ENCODE peak calls at places on chromosomes 2 and 18, in ten cellular contexts. L is esophagus squamous epithelium, D is foreskin keratinocyte, P is NCI-H2081, X is cardiac fibroblast, F is G401, A is HEK293T, Q is A549, H is NCI-H510A treated with DMSO at 0.1 percent for 48 hours, B is OCI-M1. T is an unnamed sample.

GRCh38 chr2:230661072-230661957 is 51.3 kb upstream of the CAB39 start:
- DNase-seq in L (no peak), D (no peak), P (no peak), X (no peak), F (no peak), A (no peak), Q (no peak), H (no peak), B (peak; percentile 46), T (peak; percentile 26)

GRCh38 chr2:238787507-238787906 is 60.4 kb upstream of the TWIST2 start:
- DNase-seq in L (no peak), D (no peak), P (no peak), X (no peak), F (no peak), A (no peak), Q (no peak), H (no peak), B (no peak), T (no peak)

GRCh38 chr18:26792661-26793060 is 72.8 kb downstream of the AQP4 start:
- DNase-seq in L (no peak), D (no peak), P (no peak), X (peak; percentile 81), F (no peak), A (no peak), Q (peak; percentile 7), H (no peak), B (no peak), T (no peak)

GRCh38 chr2:8893474-8893873 is 56.1 kb upstream of the KIDINS220 start:
- DNase-seq in L (no peak), D (no peak), P (peak; percentile 24), X (no peak), F (no peak), A (no peak), Q (no peak), H (no peak), B (no peak), T (no peak)

GRCh38 chr2:239236043-239236807 is 164.6 kb downstream of the HDAC4 start:
- DNase-seq in L (no peak), D (no peak), P (no peak), X (no peak), F (peak; percentile 89), A (no peak), Q (no peak), H (peak; percentile 32), B (no peak), T (no peak)

GRCh38 chr2:127564429-127565260 is 29.2 kb downstream of the MYO7B start:
- DNase-seq in L (no peak), D (no peak), P (no peak), X (no peak), F (no peak), A (no peak), Q (no peak), H (no peak), B (no peak), T (no peak)

GRCh38 chr2:119549236-119549635 is 5.0 kb downstream of the CFAP221 start:
- DNase-seq in L (no peak), D (peak; percentile 26), P (no peak), X (peak; percentile 23), F (no peak), A (no peak), Q (no peak), H (no peak), B (no peak), T (no peak)

GRCh38 chr18:4352746-4353522 is 102.2 kb downstream of the DLGAP1 start:
- DNase-seq in L (no peak), D (no peak), P (no peak), X (no peak), F (peak; percentile 82), A (peak; percentile 4), Q (no peak), H (peak; percentile 60), B (no peak), T (no peak)

GRCh38 chr2:240868286-240869108 is at the start of gene AGXT:
- DNase-seq in L (no peak), D (no peak), P (peak; percentile 82), X (peak; percentile 14), F (no peak), A (no peak), Q (no peak), H (peak; percentile 46), B (peak; percentile 11), T (no peak)

GRCh38 chr18:49944681-49945080 is 131.3 kb upstream of the ACAA2 start:
- DNase-seq in L (no peak), D (no peak), P (no peak), X (peak; percentile 9), F (peak; percentile 37), A (no peak), Q (no peak), H (no peak), B (no peak), T (no peak)

GRCh38 chr18:36411745-36412168 is 114.2 kb downstream of the FHOD3 start:
- DNase-seq in L (no peak), D (peak; percentile 38), P (peak; percentile 13), X (peak; percentile 68), F (no peak), A (peak; percentile 78), Q (no peak), H (peak; percentile 29), B (peak; percentile 20), T (no peak)

GRCh38 chr18:25503567-25504081 is 151.7 kb upstream of the ZNF521 start:
- DNase-seq in L (no peak), D (peak; percentile 29), P (peak; percentile 67), X (peak; percentile 65), F (peak; percentile 90), A (peak; percentile 76), Q (peak; percentile 1), H (peak; percentile 34), B (peak; percentile 80), T (no peak)

GRCh38 chr2:73212448-73213176 is 1.4 kb upstream of the SMYD5 start:
- DNase-seq in L (peak; percentile 9), D (peak; percentile 51), P (peak; percentile 75), X (peak; percentile 87), F (peak; percentile 71), A (peak; percentile 82), Q (peak; percentile 92), H (peak; percentile 71), B (peak; percentile 75), T (peak; percentile 65)

GRCh38 chr2:26333286-26333685 is 12.7 kb upstream of the SELENOI start:
- DNase-seq in L (no peak), D (no peak), P (no peak), X (no peak), F (no peak), A (no peak), Q (no peak), H (no peak), B (no peak), T (no peak)

GRCh38 chr2:47072018-47072691 is 83.0 kb downstream of the STPG4 start:
- DNase-seq in L (no peak), D (no peak), P (no peak), X (peak; percentile 98), F (peak; percentile 97), A (no peak), Q (no peak), H (no peak), B (no peak), T (no peak)

GRCh38 chr2:232292395-232293154 is 86.0 kb upstream of the ALPP start:
- DNase-seq in L (no peak), D (peak; percentile 33), P (peak; percentile 19), X (peak; percentile 76), F (peak; percentile 17), A (peak; percentile 68), Q (peak; percentile 47), H (peak; percentile 76), B (peak; percentile 79), T (no peak)

GRCh38 chr18:55486936-55487335 is 101.1 kb downstream of the TCF4 start:
- DNase-seq in L (no peak), D (no peak), P (no peak), X (no peak), F (no peak), A (no peak), Q (no peak), H (no peak), B (no peak), T (no peak)

GRCh38 chr18:9449987-9450386 is 25.3 kb upstream of the RALBP1 start:
- DNase-seq in L (no peak), D (no peak), P (no peak), X (no peak), F (no peak), A (no peak), Q (no peak), H (no peak), B (no peak), T (no peak)

GRCh38 chr18:22525313-22525712 is 107.6 kb upstream of the CTAGE1 start:
- DNase-seq in L (no peak), D (no peak), P (no peak), X (no peak), F (no peak), A (no peak), Q (no peak), H (no peak), B (no peak), T (no peak)

GRCh38 chr2:202494300-202494699 is 118.2 kb downstream of the BMPR2 start:
- DNase-seq in L (no peak), D (no peak), P (peak; percentile 71), X (peak; percentile 75), F (peak; percentile 26), A (peak; percentile 23), Q (no peak), H (peak; percentile 76), B (no peak), T (no peak)

GRCh38 chr2:72913531-72914225 is 3.6 kb upstream of the EMX1 start:
- DNase-seq in L (no peak), D (no peak), P (no peak), X (no peak), F (no peak), A (no peak), Q (no peak), H (no peak), B (no peak), T (no peak)

GRCh38 chr18:79950440-79951341 is 762 bp downstream of the SLC66A2 start:
- DNase-seq in L (no peak), D (no peak), P (peak; percentile 9), X (peak; percentile 25), F (no peak), A (peak; percentile 22), Q (peak; percentile 25), H (no peak), B (no peak), T (peak; percentile 16)

GRCh38 chr2:26724784-26725515 is 32.4 kb downstream of the KCNK3 start:
- DNase-seq in L (no peak), D (no peak), P (no peak), X (no peak), F (no peak), A (no peak), Q (no peak), H (no peak), B (no peak), T (no peak)

GRCh38 chr18:47050468-47050867 is 15.0 kb upstream of the ELOA2 start:
- DNase-seq in L (no peak), D (peak; percentile 24), P (peak; percentile 29), X (peak; percentile 75), F (peak; percentile 59), A (peak; percentile 15), Q (no peak), H (peak; percentile 21), B (peak; percentile 65), T (peak; percentile 23)

GRCh38 chr2:120995656-120996190 is 260.1 kb downstream of the GLI2 start:
- DNase-seq in L (no peak), D (no peak), P (no peak), X (no peak), F (no peak), A (no peak), Q (no peak), H (no peak), B (no peak), T (no peak)

GRCh38 chr18:31687529-31687928 is 3.1 kb upstream of the B4GALT6 start:
- DNase-seq in L (no peak), D (no peak), P (no peak), X (no peak), F (no peak), A (no peak), Q (no peak), H (peak; percentile 31), B (no peak), T (no peak)

GRCh38 chr2:127358044-127358443 is 29.7 kb downstream of the MAP3K2 start:
- DNase-seq in L (no peak), D (no peak), P (no peak), X (peak; percentile 37), F (no peak), A (no peak), Q (no peak), H (no peak), B (no peak), T (no peak)

GRCh38 chr2:197128897-197129296 is 181.7 kb downstream of the ANKRD44 start:
- DNase-seq in L (no peak), D (no peak), P (no peak), X (peak; percentile 14), F (no peak), A (no peak), Q (no peak), H (no peak), B (no peak), T (no peak)